ENCODE peak calls at places on chromosomes 1 and 21, in ten cellular contexts. One of them, this sample, is unnamed.
A peak's percentile ranks its signal among the peaks of the same experiment; 100 is the strongest.

GRCh38 chr1:84619383-84620093 is 45.3 kb upstream of the CTBS start:
- DNase-seq in aorta: no peak
- DNase-seq in activated CD8-positive, alpha-beta memory T cell treated with anti-CD3 and anti-CD28 coated beads for 1 hour: no peak
- DNase-seq in COR-L47: peak; percentile 36
- DNase-seq in tibial nerve: no peak
- DNase-seq in NCI-H1092: no peak
- DNase-seq in GM10248: no peak
- DNase-seq in KBM-7: peak; percentile 78
- DNase-seq in fibroblast of mammary gland: peak; percentile 88
- DNase-seq in EL: peak; percentile 77
- DNase-seq in this sample: peak; percentile 54

GRCh38 chr1:231040800-231041704 is 998 bp upstream of the FAM89A start:
- DNase-seq in aorta: peak; percentile 49
- DNase-seq in activated CD8-positive, alpha-beta memory T cell treated with anti-CD3 and anti-CD28 coated beads for 1 hour: no peak
- DNase-seq in COR-L47: no peak
- DNase-seq in tibial nerve: no peak
- DNase-seq in NCI-H1092: no peak
- DNase-seq in GM10248: no peak
- DNase-seq in KBM-7: no peak
- DNase-seq in fibroblast of mammary gland: no peak
- DNase-seq in EL: no peak
- DNase-seq in this sample: no peak

GRCh38 chr1:90716552-90717355 is at the start of gene BARHL2:
- DNase-seq in aorta: no peak
- DNase-seq in activated CD8-positive, alpha-beta memory T cell treated with anti-CD3 and anti-CD28 coated beads for 1 hour: no peak
- DNase-seq in COR-L47: no peak
- DNase-seq in tibial nerve: no peak
- DNase-seq in NCI-H1092: no peak
- DNase-seq in GM10248: no peak
- DNase-seq in KBM-7: no peak
- DNase-seq in fibroblast of mammary gland: no peak
- DNase-seq in EL: no peak
- DNase-seq in this sample: no peak

GRCh38 chr1:49187054-49187453 is 410.4 kb upstream of the BEND5 start:
- DNase-seq in aorta: no peak
- DNase-seq in activated CD8-positive, alpha-beta memory T cell treated with anti-CD3 and anti-CD28 coated beads for 1 hour: no peak
- DNase-seq in COR-L47: no peak
- DNase-seq in tibial nerve: no peak
- DNase-seq in NCI-H1092: no peak
- DNase-seq in GM10248: no peak
- DNase-seq in KBM-7: no peak
- DNase-seq in fibroblast of mammary gland: no peak
- DNase-seq in EL: no peak
- DNase-seq in this sample: no peak

GRCh38 chr1:67522001-67522441 is 91.8 kb upstream of the SERBP1 start:
- DNase-seq in aorta: no peak
- DNase-seq in activated CD8-positive, alpha-beta memory T cell treated with anti-CD3 and anti-CD28 coated beads for 1 hour: no peak
- DNase-seq in COR-L47: no peak
- DNase-seq in tibial nerve: no peak
- DNase-seq in NCI-H1092: no peak
- DNase-seq in GM10248: no peak
- DNase-seq in KBM-7: no peak
- DNase-seq in fibroblast of mammary gland: no peak
- DNase-seq in EL: no peak
- DNase-seq in this sample: no peak

GRCh38 chr1:34356862-34357261 is 180.2 kb downstream of the C1orf94 start:
- DNase-seq in aorta: no peak
- DNase-seq in activated CD8-positive, alpha-beta memory T cell treated with anti-CD3 and anti-CD28 coated beads for 1 hour: no peak
- DNase-seq in COR-L47: no peak
- DNase-seq in tibial nerve: no peak
- DNase-seq in NCI-H1092: no peak
- DNase-seq in GM10248: no peak
- DNase-seq in KBM-7: no peak
- DNase-seq in fibroblast of mammary gland: no peak
- DNase-seq in EL: no peak
- DNase-seq in this sample: no peak

GRCh38 chr1:158153179-158153578 is 27.5 kb upstream of the CD1D start:
- DNase-seq in aorta: no peak
- DNase-seq in activated CD8-positive, alpha-beta memory T cell treated with anti-CD3 and anti-CD28 coated beads for 1 hour: no peak
- DNase-seq in COR-L47: no peak
- DNase-seq in tibial nerve: no peak
- DNase-seq in NCI-H1092: no peak
- DNase-seq in GM10248: no peak
- DNase-seq in KBM-7: no peak
- DNase-seq in fibroblast of mammary gland: peak; percentile 32
- DNase-seq in EL: no peak
- DNase-seq in this sample: no peak

GRCh38 chr1:70963374-70963773 is 84.2 kb downstream of the PTGER3 start:
- DNase-seq in aorta: no peak
- DNase-seq in activated CD8-positive, alpha-beta memory T cell treated with anti-CD3 and anti-CD28 coated beads for 1 hour: no peak
- DNase-seq in COR-L47: no peak
- DNase-seq in tibial nerve: no peak
- DNase-seq in NCI-H1092: no peak
- DNase-seq in GM10248: no peak
- DNase-seq in KBM-7: no peak
- DNase-seq in fibroblast of mammary gland: no peak
- DNase-seq in EL: no peak
- DNase-seq in this sample: no peak

GRCh38 chr1:85580046-85580411 is 532 bp upstream of the CCN1 start:
- DNase-seq in aorta: no peak
- DNase-seq in activated CD8-positive, alpha-beta memory T cell treated with anti-CD3 and anti-CD28 coated beads for 1 hour: no peak
- DNase-seq in COR-L47: no peak
- DNase-seq in tibial nerve: no peak
- DNase-seq in NCI-H1092: no peak
- DNase-seq in GM10248: no peak
- DNase-seq in KBM-7: no peak
- DNase-seq in fibroblast of mammary gland: peak; percentile 82
- DNase-seq in EL: peak; percentile 84
- DNase-seq in this sample: no peak

GRCh38 chr1:226546926-226547325 is 1.6 kb upstream of the STUM start:
- DNase-seq in aorta: no peak
- DNase-seq in activated CD8-positive, alpha-beta memory T cell treated with anti-CD3 and anti-CD28 coated beads for 1 hour: no peak
- DNase-seq in COR-L47: no peak
- DNase-seq in tibial nerve: no peak
- DNase-seq in NCI-H1092: no peak
- DNase-seq in GM10248: no peak
- DNase-seq in KBM-7: no peak
- DNase-seq in fibroblast of mammary gland: no peak
- DNase-seq in EL: no peak
- DNase-seq in this sample: no peak

GRCh38 chr21:32320059-32320458 is 21.4 kb downstream of the MRAP start:
- DNase-seq in aorta: no peak
- DNase-seq in activated CD8-positive, alpha-beta memory T cell treated with anti-CD3 and anti-CD28 coated beads for 1 hour: no peak
- DNase-seq in COR-L47: no peak
- DNase-seq in tibial nerve: no peak
- DNase-seq in NCI-H1092: no peak
- DNase-seq in GM10248: no peak
- DNase-seq in KBM-7: no peak
- DNase-seq in fibroblast of mammary gland: no peak
- DNase-seq in EL: no peak
- DNase-seq in this sample: no peak

GRCh38 chr1:27745466-27745865 is 19.7 kb downstream of the FAM76A start:
- DNase-seq in aorta: no peak
- DNase-seq in activated CD8-positive, alpha-beta memory T cell treated with anti-CD3 and anti-CD28 coated beads for 1 hour: no peak
- DNase-seq in COR-L47: no peak
- DNase-seq in tibial nerve: no peak
- DNase-seq in NCI-H1092: no peak
- DNase-seq in GM10248: no peak
- DNase-seq in KBM-7: no peak
- DNase-seq in fibroblast of mammary gland: no peak
- DNase-seq in EL: no peak
- DNase-seq in this sample: no peak

GRCh38 chr1:219159946-219160645 is 13.6 kb upstream of the LYPLAL1 start:
- DNase-seq in aorta: no peak
- DNase-seq in activated CD8-positive, alpha-beta memory T cell treated with anti-CD3 and anti-CD28 coated beads for 1 hour: no peak
- DNase-seq in COR-L47: no peak
- DNase-seq in tibial nerve: no peak
- DNase-seq in NCI-H1092: no peak
- DNase-seq in GM10248: no peak
- DNase-seq in KBM-7: no peak
- DNase-seq in fibroblast of mammary gland: peak; percentile 38
- DNase-seq in EL: no peak
- DNase-seq in this sample: no peak

GRCh38 chr1:170145061-170145460 is 698 bp upstream of the NTMT2 start:
- DNase-seq in aorta: no peak
- DNase-seq in activated CD8-positive, alpha-beta memory T cell treated with anti-CD3 and anti-CD28 coated beads for 1 hour: no peak
- DNase-seq in COR-L47: no peak
- DNase-seq in tibial nerve: no peak
- DNase-seq in NCI-H1092: no peak
- DNase-seq in GM10248: no peak
- DNase-seq in KBM-7: no peak
- DNase-seq in fibroblast of mammary gland: no peak
- DNase-seq in EL: no peak
- DNase-seq in this sample: no peak

GRCh38 chr1:87334351-87335174 is 5.9 kb downstream of the LMO4 start:
- DNase-seq in aorta: peak; percentile 52
- DNase-seq in activated CD8-positive, alpha-beta memory T cell treated with anti-CD3 and anti-CD28 coated beads for 1 hour: no peak
- DNase-seq in COR-L47: peak; percentile 70
- DNase-seq in tibial nerve: no peak
- DNase-seq in NCI-H1092: no peak
- DNase-seq in GM10248: peak; percentile 11
- DNase-seq in KBM-7: peak; percentile 44
- DNase-seq in fibroblast of mammary gland: peak; percentile 61
- DNase-seq in EL: peak; percentile 44
- DNase-seq in this sample: peak; percentile 41

GRCh38 chr1:246748867-246749266 is 24.7 kb downstream of the SCCPDH start:
- DNase-seq in aorta: no peak
- DNase-seq in activated CD8-positive, alpha-beta memory T cell treated with anti-CD3 and anti-CD28 coated beads for 1 hour: no peak
- DNase-seq in COR-L47: no peak
- DNase-seq in tibial nerve: no peak
- DNase-seq in NCI-H1092: no peak
- DNase-seq in GM10248: no peak
- DNase-seq in KBM-7: no peak
- DNase-seq in fibroblast of mammary gland: peak; percentile 44
- DNase-seq in EL: peak; percentile 46
- DNase-seq in this sample: no peak

GRCh38 chr1:14945132-14946010 is 208.2 kb upstream of the TMEM51 start:
- DNase-seq in aorta: peak; percentile 65
- DNase-seq in activated CD8-positive, alpha-beta memory T cell treated with anti-CD3 and anti-CD28 coated beads for 1 hour: no peak
- DNase-seq in COR-L47: no peak
- DNase-seq in tibial nerve: no peak
- DNase-seq in NCI-H1092: no peak
- DNase-seq in GM10248: no peak
- DNase-seq in KBM-7: no peak
- DNase-seq in fibroblast of mammary gland: peak; percentile 68
- DNase-seq in EL: peak; percentile 94
- DNase-seq in this sample: no peak

GRCh38 chr1:44212355-44213221 is 683 bp upstream of the DMAP1 start:
- DNase-seq in aorta: no peak
- DNase-seq in activated CD8-positive, alpha-beta memory T cell treated with anti-CD3 and anti-CD28 coated beads for 1 hour: no peak
- DNase-seq in COR-L47: no peak
- DNase-seq in tibial nerve: no peak
- DNase-seq in NCI-H1092: no peak
- DNase-seq in GM10248: no peak
- DNase-seq in KBM-7: no peak
- DNase-seq in fibroblast of mammary gland: no peak
- DNase-seq in EL: no peak
- DNase-seq in this sample: no peak

GRCh38 chr1:229768232-229768631 is 142.2 kb downstream of the URB2 start:
- DNase-seq in aorta: no peak
- DNase-seq in activated CD8-positive, alpha-beta memory T cell treated with anti-CD3 and anti-CD28 coated beads for 1 hour: no peak
- DNase-seq in COR-L47: peak; percentile 92
- DNase-seq in tibial nerve: no peak
- DNase-seq in NCI-H1092: peak; percentile 9
- DNase-seq in GM10248: no peak
- DNase-seq in KBM-7: no peak
- DNase-seq in fibroblast of mammary gland: no peak
- DNase-seq in EL: no peak
- DNase-seq in this sample: peak; percentile 88

GRCh38 chr1:222462598-222462997 is 85.3 kb downstream of the HHIPL2 start:
- DNase-seq in aorta: no peak
- DNase-seq in activated CD8-positive, alpha-beta memory T cell treated with anti-CD3 and anti-CD28 coated beads for 1 hour: no peak
- DNase-seq in COR-L47: no peak
- DNase-seq in tibial nerve: no peak
- DNase-seq in NCI-H1092: no peak
- DNase-seq in GM10248: no peak
- DNase-seq in KBM-7: no peak
- DNase-seq in fibroblast of mammary gland: no peak
- DNase-seq in EL: no peak
- DNase-seq in this sample: no peak

GRCh38 chr21:36704958-36705678 is 6.2 kb downstream of the SIM2 start:
- DNase-seq in aorta: peak; percentile 31
- DNase-seq in activated CD8-positive, alpha-beta memory T cell treated with anti-CD3 and anti-CD28 coated beads for 1 hour: no peak
- DNase-seq in COR-L47: no peak
- DNase-seq in tibial nerve: no peak
- DNase-seq in NCI-H1092: no peak
- DNase-seq in GM10248: peak; percentile 21
- DNase-seq in KBM-7: no peak
- DNase-seq in fibroblast of mammary gland: no peak
- DNase-seq in EL: no peak
- DNase-seq in this sample: no peak

GRCh38 chr1:1006305-1007159 is 6.6 kb upstream of the HES4 start:
- DNase-seq in aorta: no peak
- DNase-seq in activated CD8-positive, alpha-beta memory T cell treated with anti-CD3 and anti-CD28 coated beads for 1 hour: no peak
- DNase-seq in COR-L47: no peak
- DNase-seq in tibial nerve: no peak
- DNase-seq in NCI-H1092: no peak
- DNase-seq in GM10248: no peak
- DNase-seq in KBM-7: no peak
- DNase-seq in fibroblast of mammary gland: no peak
- DNase-seq in EL: no peak
- DNase-seq in this sample: no peak

GRCh38 chr21:45817345-45817744 is 164.2 kb upstream of the COL6A1 start:
- DNase-seq in aorta: no peak
- DNase-seq in activated CD8-positive, alpha-beta memory T cell treated with anti-CD3 and anti-CD28 coated beads for 1 hour: no peak
- DNase-seq in COR-L47: no peak
- DNase-seq in tibial nerve: no peak
- DNase-seq in NCI-H1092: no peak
- DNase-seq in GM10248: no peak
- DNase-seq in KBM-7: no peak
- DNase-seq in fibroblast of mammary gland: no peak
- DNase-seq in EL: no peak
- DNase-seq in this sample: no peak

GRCh38 chr1:213613549-213613948 is 374.2 kb upstream of the PROX1 start:
- DNase-seq in aorta: no peak
- DNase-seq in activated CD8-positive, alpha-beta memory T cell treated with anti-CD3 and anti-CD28 coated beads for 1 hour: no peak
- DNase-seq in COR-L47: no peak
- DNase-seq in tibial nerve: no peak
- DNase-seq in NCI-H1092: no peak
- DNase-seq in GM10248: no peak
- DNase-seq in KBM-7: no peak
- DNase-seq in fibroblast of mammary gland: no peak
- DNase-seq in EL: no peak
- DNase-seq in this sample: no peak

GRCh38 chr21:43613755-43614638 is 45.3 kb downstream of the HSF2BP start:
- DNase-seq in aorta: no peak
- DNase-seq in activated CD8-positive, alpha-beta memory T cell treated with anti-CD3 and anti-CD28 coated beads for 1 hour: no peak
- DNase-seq in COR-L47: no peak
- DNase-seq in tibial nerve: no peak
- DNase-seq in NCI-H1092: no peak
- DNase-seq in GM10248: peak; percentile 61
- DNase-seq in KBM-7: no peak
- DNase-seq in fibroblast of mammary gland: peak; percentile 62
- DNase-seq in EL: no peak
- DNase-seq in this sample: no peak

GRCh38 chr1:60921175-60921574 is 161.2 kb upstream of the NFIA start:
- DNase-seq in aorta: no peak
- DNase-seq in activated CD8-positive, alpha-beta memory T cell treated with anti-CD3 and anti-CD28 coated beads for 1 hour: no peak
- DNase-seq in COR-L47: no peak
- DNase-seq in tibial nerve: no peak
- DNase-seq in NCI-H1092: no peak
- DNase-seq in GM10248: no peak
- DNase-seq in KBM-7: no peak
- DNase-seq in fibroblast of mammary gland: no peak
- DNase-seq in EL: no peak
- DNase-seq in this sample: no peak

GRCh38 chr1:96313216-96313615 is 408.4 kb upstream of the PTBP2 start:
- DNase-seq in aorta: no peak
- DNase-seq in activated CD8-positive, alpha-beta memory T cell treated with anti-CD3 and anti-CD28 coated beads for 1 hour: no peak
- DNase-seq in COR-L47: no peak
- DNase-seq in tibial nerve: no peak
- DNase-seq in NCI-H1092: no peak
- DNase-seq in GM10248: no peak
- DNase-seq in KBM-7: no peak
- DNase-seq in fibroblast of mammary gland: peak; percentile 86
- DNase-seq in EL: peak; percentile 77
- DNase-seq in this sample: no peak

GRCh38 chr1:202186327-202186726 is 7.3 kb upstream of the LGR6 start:
- DNase-seq in aorta: no peak
- DNase-seq in activated CD8-positive, alpha-beta memory T cell treated with anti-CD3 and anti-CD28 coated beads for 1 hour: no peak
- DNase-seq in COR-L47: no peak
- DNase-seq in tibial nerve: no peak
- DNase-seq in NCI-H1092: no peak
- DNase-seq in GM10248: no peak
- DNase-seq in KBM-7: no peak
- DNase-seq in fibroblast of mammary gland: no peak
- DNase-seq in EL: no peak
- DNase-seq in this sample: no peak

This sample was measured in NCI-H1436.